ENCODE peak calls at places on chromosomes 6 and 20, in six cellular contexts. Q is AG09309, U is T-helper 2 cell, J is T-cell, R is WTC11, Y is tibial nerve. F is an unnamed sample.
A peak's percentile ranks its signal among the peaks of the same experiment; 100 is the strongest.

GRCh38 chr6:138410972-138411667 is 7.1 kb downstream of the HEBP2 start:
- DNase-seq in Q (peak; percentile 28), U (no peak), J (no peak), R (no peak), Y (no peak), F (no peak)

GRCh38 chr6:44666324-44666723 is 278.8 kb downstream of the CDC5L start:
- DNase-seq in Q (no peak), U (no peak), J (no peak), R (no peak), Y (no peak), F (no peak)

GRCh38 chr6:33384581-33385020 is 7.0 kb upstream of the KIFC1 start:
- DNase-seq in Q (peak; percentile 70), U (no peak), J (no peak), R (no peak), Y (no peak), F (no peak)

GRCh38 chr20:3068986-3069900 is 2.2 kb upstream of the OXT start:
- DNase-seq in Q (no peak), U (no peak), J (no peak), R (no peak), Y (no peak), F (no peak)

GRCh38 chr6:26196846-26197683 is 109.8 kb downstream of the HFE start:
- DNase-seq in Q (peak; percentile 87), U (peak; percentile 75), J (peak; percentile 80), R (peak; percentile 75), Y (peak; percentile 65), F (no peak)

GRCh38 chr20:37880726-37881591 is 22.0 kb upstream of the VSTM2L start:
- DNase-seq in Q (no peak), U (no peak), J (no peak), R (no peak), Y (no peak), F (no peak)

GRCh38 chr6:27755768-27756167 is 156.4 kb downstream of the OR2B2 start:
- DNase-seq in Q (no peak), U (no peak), J (no peak), R (no peak), Y (no peak), F (no peak)

GRCh38 chr6:98764378-98764911 is 69.9 kb upstream of the POU3F2 start:
- DNase-seq in Q (no peak), U (no peak), J (no peak), R (no peak), Y (no peak), F (no peak)

GRCh38 chr6:137784583-137784982 is 82.5 kb upstream of the TNFAIP3 start:
- DNase-seq in Q (no peak), U (no peak), J (no peak), R (no peak), Y (no peak), F (no peak)

GRCh38 chr6:36633915-36634314 is 39.8 kb downstream of the SRSF3 start:
- DNase-seq in Q (peak; percentile 39), U (no peak), J (no peak), R (no peak), Y (no peak), F (no peak)

GRCh38 chr6:137978252-137978896 is 111.3 kb downstream of the TNFAIP3 start:
- DNase-seq in Q (no peak), U (no peak), J (no peak), R (no peak), Y (no peak), F (no peak)

GRCh38 chr20:51360451-51361230 is 181.9 kb downstream of the NFATC2 start:
- DNase-seq in Q (peak; percentile 98), U (no peak), J (no peak), R (no peak), Y (no peak), F (no peak)

GRCh38 chr20:50376888-50377459 is 133.2 kb upstream of the PTPN1 start:
- DNase-seq in Q (no peak), U (no peak), J (no peak), R (no peak), Y (no peak), F (no peak)

GRCh38 chr6:15957655-15958169 is 171.2 kb upstream of the MYLIP start:
- DNase-seq in Q (no peak), U (no peak), J (no peak), R (no peak), Y (no peak), F (no peak)

GRCh38 chr20:14700641-14700965 is 363.2 kb upstream of the FLRT3 start:
- DNase-seq in Q (no peak), U (no peak), J (no peak), R (no peak), Y (no peak), F (no peak)

GRCh38 chr6:89817481-89817880 is 2.1 kb downstream of the MDN1 start:
- DNase-seq in Q (no peak), U (no peak), J (no peak), R (no peak), Y (no peak), F (no peak)

GRCh38 chr6:61193771-61194170 is 1092.3 kb downstream of the KHDRBS2 start:
- DNase-seq in Q (no peak), U (no peak), J (no peak), R (no peak), Y (no peak), F (no peak)

GRCh38 chr20:47243003-47243402 is 113.5 kb downstream of the ZMYND8 start:
- DNase-seq in Q (no peak), U (no peak), J (no peak), R (no peak), Y (no peak), F (no peak)

GRCh38 chr6:109467696-109468095 is 12.1 kb upstream of the MICAL1 start:
- DNase-seq in Q (no peak), U (no peak), J (no peak), R (no peak), Y (no peak), F (no peak)

GRCh38 chr20:24149881-24150307 is 161.3 kb upstream of the GGTLC1 start:
- DNase-seq in Q (no peak), U (no peak), J (no peak), R (peak; percentile 73), Y (no peak), F (peak; percentile 65)

GRCh38 chr6:43221046-43221773 is 8.1 kb downstream of the DNPH1 start:
- DNase-seq in Q (no peak), U (no peak), J (no peak), R (no peak), Y (no peak), F (no peak)

GRCh38 chr20:23147964-23148720 is 62.0 kb upstream of the CD93 start:
- DNase-seq in Q (peak; percentile 54), U (no peak), J (no peak), R (no peak), Y (no peak), F (no peak)

GRCh38 chr6:142258305-142258704 is 43.5 kb upstream of the ADGRG6 start:
- DNase-seq in Q (no peak), U (no peak), J (no peak), R (no peak), Y (no peak), F (no peak)

GRCh38 chr6:18415671-18416340 is 28.7 kb downstream of the RNF144B start:
- DNase-seq in Q (no peak), U (no peak), J (no peak), R (no peak), Y (no peak), F (no peak)

GRCh38 chr6:108592371-108593337 is 31.9 kb downstream of the FOXO3 start:
- DNase-seq in Q (peak; percentile 79), U (peak; percentile 9), J (peak; percentile 68), R (no peak), Y (no peak), F (no peak)

GRCh38 chr6:111759413-111759835 is 113.8 kb downstream of the FYN start:
- DNase-seq in Q (no peak), U (no peak), J (no peak), R (no peak), Y (no peak), F (no peak)

GRCh38 chr6:14921878-14922277 is 324.0 kb upstream of the JARID2 start:
- DNase-seq in Q (no peak), U (no peak), J (no peak), R (no peak), Y (no peak), F (no peak)

GRCh38 chr20:41140226-41141133 is 3.1 kb downstream of the PLCG1 start:
- DNase-seq in Q (no peak), U (no peak), J (no peak), R (no peak), Y (no peak), F (no peak)

GRCh38 chr6:30614044-30614842 is 2.8 kb downstream of the PPP1R10 start:
- DNase-seq in Q (no peak), U (no peak), J (no peak), R (no peak), Y (no peak), F (no peak)

GRCh38 chr20:6311097-6311496 is 188.3 kb upstream of the FERMT1 start:
- DNase-seq in Q (no peak), U (no peak), J (no peak), R (no peak), Y (no peak), F (no peak)

GRCh38 chr6:106085984-106086832 is at the start of gene PRDM1:
- DNase-seq in Q (peak; percentile 47), U (peak; percentile 74), J (peak; percentile 80), R (peak; percentile 81), Y (peak; percentile 69), F (no peak)